ENCODE peak calls at places on chromosome 6, in eight cellular contexts. One of them, this sample, is unnamed.

GRCh38 chr6:138231399-138231886 is 13.2 kb upstream of the PBOV1 start:
- DNase-seq in dorsolateral prefrontal cortex: no peak
- DNase-seq in astrocyte: no peak
- DNase-seq in upper lobe of right lung: no peak
- DNase-seq in mammary epithelial cell: peak; percentile 5
- DNase-seq in right cardiac atrium: no peak
- DNase-seq in fibroblast of lung: no peak
- DNase-seq in cardiac fibroblast: no peak
- DNase-seq in this sample: peak; percentile 54

GRCh38 chr6:27358786-27359185 is 29.8 kb upstream of the ZNF391 start:
- DNase-seq in dorsolateral prefrontal cortex: no peak
- DNase-seq in astrocyte: no peak
- DNase-seq in upper lobe of right lung: no peak
- DNase-seq in mammary epithelial cell: no peak
- DNase-seq in right cardiac atrium: no peak
- DNase-seq in fibroblast of lung: no peak
- DNase-seq in cardiac fibroblast: no peak
- DNase-seq in this sample: no peak

GRCh38 chr6:101226677-101227135 is 166.8 kb upstream of the GRIK2 start:
- DNase-seq in dorsolateral prefrontal cortex: no peak
- DNase-seq in astrocyte: peak; percentile 0
- DNase-seq in upper lobe of right lung: no peak
- DNase-seq in mammary epithelial cell: peak; percentile 31
- DNase-seq in right cardiac atrium: peak; percentile 20
- DNase-seq in fibroblast of lung: no peak
- DNase-seq in cardiac fibroblast: peak; percentile 68
- DNase-seq in this sample: peak; percentile 65

GRCh38 chr6:130047440-130047995 is 29.1 kb downstream of the L3MBTL3 start:
- DNase-seq in dorsolateral prefrontal cortex: no peak
- DNase-seq in astrocyte: no peak
- DNase-seq in upper lobe of right lung: no peak
- DNase-seq in mammary epithelial cell: no peak
- DNase-seq in right cardiac atrium: no peak
- DNase-seq in fibroblast of lung: peak; percentile 22
- DNase-seq in cardiac fibroblast: no peak
- DNase-seq in this sample: no peak

GRCh38 chr6:75488026-75488425 is 5.6 kb downstream of the FILIP1 start:
- DNase-seq in dorsolateral prefrontal cortex: no peak
- DNase-seq in astrocyte: no peak
- DNase-seq in upper lobe of right lung: no peak
- DNase-seq in mammary epithelial cell: no peak
- DNase-seq in right cardiac atrium: no peak
- DNase-seq in fibroblast of lung: peak; percentile 73
- DNase-seq in cardiac fibroblast: peak; percentile 92
- DNase-seq in this sample: peak; percentile 93

GRCh38 chr6:133326584-133326983 is 85.4 kb downstream of the EYA4 start:
- DNase-seq in dorsolateral prefrontal cortex: no peak
- DNase-seq in astrocyte: no peak
- DNase-seq in upper lobe of right lung: no peak
- DNase-seq in mammary epithelial cell: no peak
- DNase-seq in right cardiac atrium: no peak
- DNase-seq in fibroblast of lung: no peak
- DNase-seq in cardiac fibroblast: peak; percentile 21
- DNase-seq in this sample: no peak

GRCh38 chr6:80961166-80961565 is 791.3 kb downstream of the TENT5A start:
- DNase-seq in dorsolateral prefrontal cortex: no peak
- DNase-seq in astrocyte: no peak
- DNase-seq in upper lobe of right lung: no peak
- DNase-seq in mammary epithelial cell: no peak
- DNase-seq in right cardiac atrium: no peak
- DNase-seq in fibroblast of lung: no peak
- DNase-seq in cardiac fibroblast: peak; percentile 29
- DNase-seq in this sample: no peak

GRCh38 chr6:167827588-167828324 is 1.0 kb downstream of the AFDN start:
- DNase-seq in dorsolateral prefrontal cortex: peak; percentile 69
- DNase-seq in astrocyte: no peak
- DNase-seq in upper lobe of right lung: peak; percentile 82
- DNase-seq in mammary epithelial cell: peak; percentile 48
- DNase-seq in right cardiac atrium: peak; percentile 81
- DNase-seq in fibroblast of lung: peak; percentile 43
- DNase-seq in cardiac fibroblast: peak; percentile 53
- DNase-seq in this sample: peak; percentile 62

GRCh38 chr6:18058429-18058828 is 64.0 kb downstream of the NHLRC1 start:
- DNase-seq in dorsolateral prefrontal cortex: no peak
- DNase-seq in astrocyte: no peak
- DNase-seq in upper lobe of right lung: no peak
- DNase-seq in mammary epithelial cell: no peak
- DNase-seq in right cardiac atrium: no peak
- DNase-seq in fibroblast of lung: no peak
- DNase-seq in cardiac fibroblast: no peak
- DNase-seq in this sample: no peak

GRCh38 chr6:23559587-23560343 is 566.2 kb upstream of the NRSN1 start:
- DNase-seq in dorsolateral prefrontal cortex: no peak
- DNase-seq in astrocyte: no peak
- DNase-seq in upper lobe of right lung: no peak
- DNase-seq in mammary epithelial cell: no peak
- DNase-seq in right cardiac atrium: no peak
- DNase-seq in fibroblast of lung: peak; percentile 3
- DNase-seq in cardiac fibroblast: no peak
- DNase-seq in this sample: no peak

GRCh38 chr6:15969236-15969778 is 159.6 kb upstream of the MYLIP start:
- DNase-seq in dorsolateral prefrontal cortex: no peak
- DNase-seq in astrocyte: peak; percentile 44
- DNase-seq in upper lobe of right lung: no peak
- DNase-seq in mammary epithelial cell: peak; percentile 94
- DNase-seq in right cardiac atrium: no peak
- DNase-seq in fibroblast of lung: no peak
- DNase-seq in cardiac fibroblast: no peak
- DNase-seq in this sample: no peak

GRCh38 chr6:135162678-135163439 is 18.2 kb upstream of the MYB start:
- DNase-seq in dorsolateral prefrontal cortex: no peak
- DNase-seq in astrocyte: no peak
- DNase-seq in upper lobe of right lung: no peak
- DNase-seq in mammary epithelial cell: no peak
- DNase-seq in right cardiac atrium: peak; percentile 58
- DNase-seq in fibroblast of lung: no peak
- DNase-seq in cardiac fibroblast: peak; percentile 63
- DNase-seq in this sample: peak; percentile 24

GRCh38 chr6:70152786-70153185 is 150.1 kb downstream of the COL9A1 start:
- DNase-seq in dorsolateral prefrontal cortex: no peak
- DNase-seq in astrocyte: no peak
- DNase-seq in upper lobe of right lung: no peak
- DNase-seq in mammary epithelial cell: no peak
- DNase-seq in right cardiac atrium: no peak
- DNase-seq in fibroblast of lung: no peak
- DNase-seq in cardiac fibroblast: no peak
- DNase-seq in this sample: no peak

GRCh38 chr6:40583694-40584093 is 3.5 kb downstream of the LRFN2 start:
- DNase-seq in dorsolateral prefrontal cortex: no peak
- DNase-seq in astrocyte: no peak
- DNase-seq in upper lobe of right lung: no peak
- DNase-seq in mammary epithelial cell: no peak
- DNase-seq in right cardiac atrium: no peak
- DNase-seq in fibroblast of lung: no peak
- DNase-seq in cardiac fibroblast: no peak
- DNase-seq in this sample: no peak

GRCh38 chr6:160991411-160992322 is at the start of gene MAP3K4:
- DNase-seq in dorsolateral prefrontal cortex: peak; percentile 87
- DNase-seq in astrocyte: peak; percentile 63
- DNase-seq in upper lobe of right lung: peak; percentile 93
- DNase-seq in mammary epithelial cell: peak; percentile 81
- DNase-seq in right cardiac atrium: peak; percentile 92
- DNase-seq in fibroblast of lung: peak; percentile 77
- DNase-seq in cardiac fibroblast: peak; percentile 83
- DNase-seq in this sample: peak; percentile 85

GRCh38 chr6:36963451-36964290 is 9.1 kb downstream of the PI16 start:
- DNase-seq in dorsolateral prefrontal cortex: peak; percentile 41
- DNase-seq in astrocyte: no peak
- DNase-seq in upper lobe of right lung: peak; percentile 80
- DNase-seq in mammary epithelial cell: no peak
- DNase-seq in right cardiac atrium: peak; percentile 84
- DNase-seq in fibroblast of lung: no peak
- DNase-seq in cardiac fibroblast: no peak
- DNase-seq in this sample: no peak

GRCh38 chr6:7050911-7051779 is 56.6 kb upstream of the RREB1 start:
- DNase-seq in dorsolateral prefrontal cortex: no peak
- DNase-seq in astrocyte: peak; percentile 89
- DNase-seq in upper lobe of right lung: peak; percentile 84
- DNase-seq in mammary epithelial cell: no peak
- DNase-seq in right cardiac atrium: peak; percentile 87
- DNase-seq in fibroblast of lung: peak; percentile 80
- DNase-seq in cardiac fibroblast: peak; percentile 74
- DNase-seq in this sample: peak; percentile 84

GRCh38 chr6:24494726-24495515 is at the start of gene ALDH5A1:
- DNase-seq in dorsolateral prefrontal cortex: peak; percentile 74
- DNase-seq in astrocyte: peak; percentile 54
- DNase-seq in upper lobe of right lung: peak; percentile 90
- DNase-seq in mammary epithelial cell: peak; percentile 47
- DNase-seq in right cardiac atrium: peak; percentile 87
- DNase-seq in fibroblast of lung: peak; percentile 27
- DNase-seq in cardiac fibroblast: peak; percentile 44
- DNase-seq in this sample: peak; percentile 50

GRCh38 chr6:27168586-27169443 is 78.7 kb upstream of the PRSS16 start:
- DNase-seq in dorsolateral prefrontal cortex: no peak
- DNase-seq in astrocyte: peak; percentile 86
- DNase-seq in upper lobe of right lung: no peak
- DNase-seq in mammary epithelial cell: peak; percentile 73
- DNase-seq in right cardiac atrium: no peak
- DNase-seq in fibroblast of lung: peak; percentile 79
- DNase-seq in cardiac fibroblast: peak; percentile 83
- DNase-seq in this sample: peak; percentile 73

GRCh38 chr6:70166088-70166958 is 136.6 kb downstream of the COL9A1 start:
- DNase-seq in dorsolateral prefrontal cortex: peak; percentile 77
- DNase-seq in astrocyte: peak; percentile 0
- DNase-seq in upper lobe of right lung: peak; percentile 67
- DNase-seq in mammary epithelial cell: peak; percentile 29
- DNase-seq in right cardiac atrium: peak; percentile 66
- DNase-seq in fibroblast of lung: peak; percentile 46
- DNase-seq in cardiac fibroblast: peak; percentile 60
- DNase-seq in this sample: peak; percentile 59

DNA sequence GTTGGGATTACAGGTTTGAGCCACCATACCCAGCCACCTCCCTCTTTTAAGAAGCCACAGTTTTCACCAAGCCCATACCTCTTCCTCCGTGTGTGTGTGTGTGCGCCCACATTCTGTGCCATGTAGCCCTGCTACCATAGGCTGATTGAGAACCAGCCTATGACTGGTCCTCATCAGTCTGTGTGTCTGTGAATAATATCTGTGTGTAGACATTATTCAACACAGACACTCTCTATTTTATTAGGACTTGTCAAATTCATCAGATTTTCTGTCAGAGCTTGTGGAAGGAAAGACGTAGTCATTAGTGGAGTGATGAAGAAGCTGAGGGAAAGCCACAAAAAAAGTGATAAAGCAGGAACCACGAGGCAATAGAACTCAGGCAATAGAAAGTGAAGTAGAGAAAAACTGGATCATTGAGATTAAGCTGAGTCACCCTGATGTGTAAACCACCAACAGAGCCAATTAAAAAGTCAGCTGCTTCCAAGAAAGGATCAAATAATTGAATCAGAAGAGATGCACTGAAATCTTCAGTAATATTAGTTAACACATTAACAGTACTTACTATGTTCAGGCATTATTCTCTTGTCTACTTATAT is 122.2 kb upstream of the MARCKS start:
- DNase-seq in dorsolateral prefrontal cortex: no peak
- DNase-seq in astrocyte: peak; percentile 65
- DNase-seq in upper lobe of right lung: no peak
- DNase-seq in mammary epithelial cell: peak; percentile 75
- DNase-seq in right cardiac atrium: no peak
- DNase-seq in fibroblast of lung: peak; percentile 34
- DNase-seq in cardiac fibroblast: peak; percentile 22
- DNase-seq in this sample: peak; percentile 35
- H3K4me3 ChIP-seq in dorsolateral prefrontal cortex: no peak overlapping the region
- H3K4me3 ChIP-seq in astrocyte: no peak overlapping the region
- H3K4me3 ChIP-seq in upper lobe of right lung: no peak overlapping the region
- H3K4me3 ChIP-seq in mammary epithelial cell: no peak overlapping the region
- H3K4me3 ChIP-seq in right cardiac atrium: no peak overlapping the region
- H3K4me3 ChIP-seq in fibroblast of lung: no peak overlapping the region
- H3K4me3 ChIP-seq in cardiac fibroblast: no peak overlapping the region
- H3K4me3 ChIP-seq in this sample: no peak overlapping the region

GRCh38 chr6:2940851-2941250 is 30.5 kb downstream of the SERPINB6 start:
- DNase-seq in dorsolateral prefrontal cortex: no peak
- DNase-seq in astrocyte: no peak
- DNase-seq in upper lobe of right lung: no peak
- DNase-seq in mammary epithelial cell: no peak
- DNase-seq in right cardiac atrium: peak; percentile 26
- DNase-seq in fibroblast of lung: no peak
- DNase-seq in cardiac fibroblast: no peak
- DNase-seq in this sample: no peak

GRCh38 chr6:2938632-2939083 is 32.7 kb downstream of the SERPINB6 start:
- DNase-seq in dorsolateral prefrontal cortex: no peak
- DNase-seq in astrocyte: no peak
- DNase-seq in upper lobe of right lung: no peak
- DNase-seq in mammary epithelial cell: peak; percentile 51
- DNase-seq in right cardiac atrium: peak; percentile 33
- DNase-seq in fibroblast of lung: no peak
- DNase-seq in cardiac fibroblast: peak; percentile 43
- DNase-seq in this sample: no peak

GRCh38 chr6:2940010-2940850 is 31.1 kb downstream of the SERPINB6 start:
- DNase-seq in dorsolateral prefrontal cortex: no peak
- DNase-seq in astrocyte: no peak
- DNase-seq in upper lobe of right lung: no peak
- DNase-seq in mammary epithelial cell: no peak
- DNase-seq in right cardiac atrium: peak; percentile 66
- DNase-seq in fibroblast of lung: no peak
- DNase-seq in cardiac fibroblast: no peak
- DNase-seq in this sample: no peak

GRCh38 chr6:2938004-2938631 is 33.2 kb downstream of the SERPINB6 start:
- DNase-seq in dorsolateral prefrontal cortex: no peak
- DNase-seq in astrocyte: no peak
- DNase-seq in upper lobe of right lung: no peak
- DNase-seq in mammary epithelial cell: no peak
- DNase-seq in right cardiac atrium: peak; percentile 71
- DNase-seq in fibroblast of lung: no peak
- DNase-seq in cardiac fibroblast: no peak
- DNase-seq in this sample: no peak

GRCh38 chr6:2939315-2940009 is 31.9 kb downstream of the SERPINB6 start:
- DNase-seq in dorsolateral prefrontal cortex: no peak
- DNase-seq in astrocyte: no peak
- DNase-seq in upper lobe of right lung: no peak
- DNase-seq in mammary epithelial cell: no peak
- DNase-seq in right cardiac atrium: peak; percentile 77
- DNase-seq in fibroblast of lung: no peak
- DNase-seq in cardiac fibroblast: no peak
- DNase-seq in this sample: no peak
- H3K4me3 ChIP-seq in dorsolateral prefrontal cortex: no peak overlapping the region
- H3K4me3 ChIP-seq in astrocyte: no peak overlapping the region
- H3K4me3 ChIP-seq in upper lobe of right lung: no peak overlapping the region
- H3K4me3 ChIP-seq in mammary epithelial cell: no peak overlapping the region
- H3K4me3 ChIP-seq in right cardiac atrium: no peak overlapping the region
- H3K4me3 ChIP-seq in fibroblast of lung: no peak overlapping the region
- H3K4me3 ChIP-seq in cardiac fibroblast: no peak overlapping the region
- H3K4me3 ChIP-seq in this sample: no peak overlapping the region

GRCh38 chr6:82364087-82365010 is 732 bp downstream of the TPBG start:
- DNase-seq in dorsolateral prefrontal cortex: peak; percentile 45
- DNase-seq in astrocyte: peak; percentile 50
- DNase-seq in upper lobe of right lung: peak; percentile 82
- DNase-seq in mammary epithelial cell: peak; percentile 77
- DNase-seq in right cardiac atrium: peak; percentile 85
- DNase-seq in fibroblast of lung: peak; percentile 64
- DNase-seq in cardiac fibroblast: peak; percentile 77
- DNase-seq in this sample: peak; percentile 76
- H3K4me3 ChIP-seq in dorsolateral prefrontal cortex: peak overlapping the region; percentile 64
- H3K4me3 ChIP-seq in astrocyte: peak overlapping the region; percentile 83
- H3K4me3 ChIP-seq in upper lobe of right lung: peak overlapping the region; percentile 71
- H3K4me3 ChIP-seq in mammary epithelial cell: peak overlapping the region; percentile 89
- H3K4me3 ChIP-seq in right cardiac atrium: peak overlapping the region; percentile 61
- H3K4me3 ChIP-seq in fibroblast of lung: peak overlapping the region; percentile 71
- H3K4me3 ChIP-seq in cardiac fibroblast: peak overlapping the region; percentile 92
- H3K4me3 ChIP-seq in this sample: peak overlapping the region; percentile 88

GRCh38 chr6:146635174-146635573 is 36.4 kb downstream of the ADGB start:
- DNase-seq in dorsolateral prefrontal cortex: no peak
- DNase-seq in astrocyte: no peak
- DNase-seq in upper lobe of right lung: no peak
- DNase-seq in mammary epithelial cell: no peak
- DNase-seq in right cardiac atrium: no peak
- DNase-seq in fibroblast of lung: no peak
- DNase-seq in cardiac fibroblast: no peak
- DNase-seq in this sample: no peak
- H3K4me3 ChIP-seq in dorsolateral prefrontal cortex: no peak overlapping the region
- H3K4me3 ChIP-seq in astrocyte: no peak overlapping the region
- H3K4me3 ChIP-seq in upper lobe of right lung: no peak overlapping the region
- H3K4me3 ChIP-seq in mammary epithelial cell: no peak overlapping the region
- H3K4me3 ChIP-seq in right cardiac atrium: no peak overlapping the region
- H3K4me3 ChIP-seq in fibroblast of lung: no peak overlapping the region
- H3K4me3 ChIP-seq in cardiac fibroblast: no peak overlapping the region
- H3K4me3 ChIP-seq in this sample: no peak overlapping the region